ENCODE peak calls at places on chromosomes 16 and 17, in five cellular contexts. X, L, K, W and T are unnamed samples.

GRCh38 chr16:78906135-78906534 is 694.4 kb downstream of the MAF start:
- DNase-seq in X (no peak), L (no peak), K (no peak), W (no peak), T (no peak)

GRCh38 chr16:285146-286055 is 2.4 kb downstream of the PDIA2 start:
- DNase-seq in X (no peak), L (no peak), K (no peak), W (no peak), T (no peak)

GRCh38 chr16:24668481-24669001 is 60.9 kb upstream of the TNRC6A start:
- DNase-seq in X (no peak), L (no peak), K (peak), W (no peak), T (no peak)

GRCh38 chr16:21722771-21723460 is 59.1 kb downstream of the OTOA start:
- DNase-seq in X (no peak), L (no peak), K (no peak), W (no peak), T (no peak)

GRCh38 chr17:63830904-63831491 is 3.5 kb upstream of the FTSJ3 start:
- DNase-seq in X (no peak), L (no peak), K (no peak), W (no peak), T (no peak)

GRCh38 chr17:42517516-42517915 is 18.5 kb upstream of the NAGLU start:
- DNase-seq in X (peak), L (peak), K (peak), W (peak), T (peak)

GRCh38 chr17:35051579-35052239 is 11.8 kb downstream of the RFFL start:
- DNase-seq in X (no peak), L (no peak), K (no peak), W (no peak), T (peak)

GRCh38 chr17:48127371-48128051 is 19.9 kb downstream of the SNX11 start:
- DNase-seq in X (no peak), L (no peak), K (no peak), W (no peak), T (no peak)

GRCh38 chr17:7613769-7614421 is 802 bp downstream of the FXR2 start:
- DNase-seq in X (no peak), L (no peak), K (no peak), W (no peak), T (no peak)

GRCh38 chr16:84055801-84056634 is 13.4 kb upstream of the SLC38A8 start:
- DNase-seq in X (no peak), L (no peak), K (no peak), W (no peak), T (no peak)

GRCh38 chr17:65742433-65743312 is 181.2 kb upstream of the AXIN2 start:
- DNase-seq in X (no peak), L (no peak), K (no peak), W (no peak), T (no peak)

GRCh38 chr16:26981266-26981938 is 85.3 kb upstream of the C16orf82 start:
- DNase-seq in X (no peak), L (no peak), K (no peak), W (no peak), T (no peak)

GRCh38 chr16:57918444-57918843 is 52.5 kb downstream of the CNGB1 start:
- DNase-seq in X (no peak), L (no peak), K (no peak), W (no peak), T (no peak)

GRCh38 chr17:146983-147761 is 9.8 kb downstream of the SCGB1C2 start:
- DNase-seq in X (no peak), L (no peak), K (peak), W (no peak), T (no peak)

GRCh38 chr16:81841709-81842108 is 62.6 kb downstream of the PLCG2 start:
- DNase-seq in X (no peak), L (no peak), K (no peak), W (no peak), T (no peak)

GRCh38 chr16:66286527-66286926 is 80.0 kb upstream of the CDH5 start:
- DNase-seq in X (no peak), L (no peak), K (no peak), W (no peak), T (no peak)

GRCh38 chr16:70433456-70434103 is 5.3 kb downstream of the ST3GAL2 start:
- DNase-seq in X (no peak), L (no peak), K (peak), W (no peak), T (peak)

GRCh38 chr16:54080524-54081008 is 206.0 kb downstream of the IRX3 start:
- DNase-seq in X (no peak), L (no peak), K (no peak), W (no peak), T (peak)

GRCh38 chr16:15427648-15428239 is 6.6 kb upstream of the BMERB1 start:
- DNase-seq in X (peak), L (peak), K (peak), W (peak), T (peak)

GRCh38 chr16:26889751-26890150 is 177.0 kb upstream of the C16orf82 start:
- DNase-seq in X (no peak), L (no peak), K (no peak), W (no peak), T (no peak)

GRCh38 chr16:48217708-48218107 is 26.4 kb upstream of the LONP2 start:
- DNase-seq in X (no peak), L (no peak), K (no peak), W (no peak), T (no peak)

GRCh38 chr16:68873635-68874471 is 30.5 kb downstream of the TANGO6 start:
- DNase-seq in X (no peak), L (no peak), K (no peak), W (no peak), T (no peak)

GRCh38 chr17:59851431-59852375 is 41.0 kb downstream of the TUBD1 start:
- DNase-seq in X (no peak), L (no peak), K (peak), W (no peak), T (no peak)

GRCh38 chr17:75289832-75290337 is 652 bp upstream of the SLC25A19 start:
- DNase-seq in X (no peak), L (peak), K (peak), W (peak), T (peak)

GRCh38 chr16:89289428-89290395 is 72.2 kb downstream of the ZNF778 start:
- DNase-seq in X (peak), L (peak), K (no peak), W (peak), T (peak)